ENCODE peak calls at places on chromosomes 16 and 17, in eight cellular contexts. W is A172, H is cortex of kidney, U is AG04449, T is skeletal muscle cell, A is C1 segment of cervical spinal cord, Z is T-helper 22 cell, M is GM23248. D is an unnamed sample.

GRCh38 chr17:69430488-69430887 is 16.0 kb downstream of the MAP2K6 start:
- DNase-seq in A (no peak), Z (no peak), H (no peak), W (peak; percentile 5), T (no peak), U (no peak), M (no peak), D (no peak)

GRCh38 chr17:43552229-43552837 is 6.2 kb upstream of the ETV4 start:
- DNase-seq in W (no peak), T (no peak), Z (no peak), A (no peak), M (no peak), U (no peak), H (no peak), D (no peak)

GRCh38 chr17:72462814-72463213 is 342.0 kb downstream of the SOX9 start:
- DNase-seq in W (no peak), U (no peak), T (no peak), M (no peak), H (no peak), A (no peak), Z (no peak), D (no peak)

GRCh38 chr17:42803074-42803883 is 4.6 kb downstream of the CNTD1 start:
- DNase-seq in M (no peak), W (peak; percentile 46), U (no peak), A (no peak), Z (no peak), T (no peak), H (no peak), D (peak; percentile 16)

GRCh38 chr17:1005361-1005946 is 8.5 kb downstream of the TIMM22 start:
- DNase-seq in U (no peak), Z (no peak), W (no peak), A (no peak), M (peak; percentile 38), H (no peak), T (no peak), D (no peak)

GRCh38 chr17:11404431-11404830 is 163.4 kb downstream of the SHISA6 start:
- DNase-seq in W (no peak), Z (no peak), M (no peak), H (no peak), A (no peak), T (no peak), U (no peak), D (no peak)

GRCh38 chr16:86215233-86215978 is 294.9 kb upstream of the FOXF1 start:
- DNase-seq in H (no peak), A (no peak), U (no peak), Z (no peak), W (no peak), T (no peak), M (no peak), D (no peak)

GRCh38 chr16:85798901-85799496 is 345 bp downstream of the EMC8 start:
- DNase-seq in M (peak; percentile 68), U (no peak), Z (peak; percentile 14), H (no peak), W (no peak), T (no peak), A (no peak), D (no peak)

GRCh38 chr16:57773680-57774295 is 28.5 kb downstream of the KIFC3 start:
- DNase-seq in W (peak; percentile 65), A (no peak), Z (no peak), U (no peak), M (no peak), H (no peak), T (no peak), D (no peak)

GRCh38 chr17:64097196-64097936 is 32.6 kb downstream of the ERN1 start:
- DNase-seq in H (no peak), A (no peak), Z (no peak), U (no peak), T (no peak), M (peak; percentile 69), W (peak; percentile 53), D (no peak)

GRCh38 chr17:4557626-4558310 is 2.6 kb upstream of the MYBBP1A start:
- DNase-seq in W (no peak), Z (no peak), U (no peak), A (no peak), T (no peak), H (no peak), M (no peak), D (no peak)

GRCh38 chr17:44152875-44153274 is 11.1 kb downstream of the HROB start:
- DNase-seq in W (no peak), H (no peak), Z (no peak), A (no peak), T (no peak), M (no peak), U (no peak), D (no peak)

GRCh38 chr17:44561237-44561623 is 3.9 kb downstream of the FZD2 start:
- DNase-seq in H (no peak), M (no peak), T (no peak), Z (no peak), U (no peak), W (no peak), A (no peak), D (no peak)

D was measured in AG04450.